ENCODE peak calls at places on chromosomes 6 and 20, in six cellular contexts. Q is IMR-90, R is fibroblast of lung, N is A549, H is SJSA1, J is adipocyte. D is an unnamed sample.

GRCh38 chr20:40744494-40745175 is 55.6 kb upstream of the MAFB start:
- DNase-seq in R (no peak), N (no peak), J (no peak), H (no peak), Q (no peak), D (no peak)

GRCh38 chr20:62122659-62123449 is 579 bp downstream of the LSM14B start:
- DNase-seq in J (peak; percentile 69), N (no peak), R (no peak), Q (no peak), H (peak; percentile 25), D (peak; percentile 81)

GRCh38 chr6:26412225-26412624 is 10.2 kb downstream of the BTN3A1 start:
- DNase-seq in H (no peak), N (no peak), Q (no peak), R (no peak), J (peak; percentile 47), D (peak; percentile 47)

GRCh38 chr6:54860739-54861138 is 14.2 kb downstream of the FAM83B start:
- DNase-seq in R (peak; percentile 67), Q (peak; percentile 72), H (peak; percentile 39), J (peak; percentile 11), N (no peak), D (peak; percentile 7)

GRCh38 chr20:6134592-6134991 is 11.8 kb upstream of the FERMT1 start:
- DNase-seq in R (no peak), H (no peak), N (no peak), J (no peak), Q (no peak), D (no peak)

GRCh38 chr20:21901470-21902275 is 196.2 kb downstream of the PAX1 start:
- DNase-seq in J (no peak), R (no peak), Q (no peak), N (no peak), H (no peak), D (no peak)

GRCh38 chr6:9979996-9980395 is 434.9 kb downstream of the TFAP2A start:
- DNase-seq in N (no peak), H (peak; percentile 85), R (no peak), J (no peak), Q (no peak), D (no peak)

GRCh38 chr6:42104095-42104806 is 38.2 kb downstream of the C6orf132 start:
- DNase-seq in N (no peak), H (no peak), J (no peak), R (peak; percentile 44), Q (no peak), D (peak; percentile 23)

GRCh38 chr6:80217799-80218198 is 111.3 kb downstream of the BCKDHB start:
- DNase-seq in H (no peak), Q (no peak), N (no peak), R (no peak), J (no peak), D (no peak)

GRCh38 chr6:134247271-134247833 is 70.6 kb downstream of the SGK1 start:
- DNase-seq in R (no peak), J (no peak), H (no peak), Q (no peak), N (no peak), D (no peak)

GRCh38 chr6:39665871-39666270 is 59.3 kb downstream of the KIF6 start:
- DNase-seq in Q (peak; percentile 4), J (peak; percentile 53), R (peak; percentile 65), H (no peak), N (no peak), D (no peak)

GRCh38 chr6:111875741-111876140 is 2.5 kb upstream of the FYN start:
- DNase-seq in H (no peak), N (no peak), J (no peak), R (no peak), Q (no peak), D (no peak)

GRCh38 chr6:160253714-160254113 is 4.9 kb downstream of the SLC22A2 start:
- DNase-seq in Q (no peak), R (no peak), H (no peak), N (no peak), J (no peak), D (no peak)

GRCh38 chr6:110560239-110561015 is 84.0 kb upstream of the SLC22A16 start:
- DNase-seq in R (no peak), Q (no peak), N (no peak), H (no peak), J (no peak), D (no peak)

GRCh38 chr6:112258636-112259336 is 4.4 kb upstream of the LAMA4 start:
- DNase-seq in N (no peak), Q (peak; percentile 57), H (no peak), R (peak; percentile 33), J (no peak), D (no peak)

GRCh38 chr20:64158346-64159285 is 5.6 kb upstream of the MYT1 start:
- DNase-seq in R (no peak), H (no peak), Q (no peak), J (no peak), N (no peak), D (no peak)

GRCh38 chr6:61586934-61587537 is 699.0 kb downstream of the KHDRBS2 start:
- DNase-seq in H (no peak), N (no peak), J (no peak), R (no peak), Q (no peak), D (no peak)

GRCh38 chr6:68128211-68128610 is 506.9 kb upstream of the ADGRB3 start:
- DNase-seq in Q (no peak), N (no peak), H (no peak), J (no peak), R (no peak), D (no peak)

GRCh38 chr6:3363296-3364025 is 93.4 kb downstream of the SLC22A23 start:
- DNase-seq in N (no peak), R (no peak), H (no peak), J (no peak), Q (no peak), D (no peak)

GRCh38 chr20:22248052-22248667 is 336.2 kb downstream of the FOXA2 start:
- DNase-seq in R (no peak), J (peak; percentile 1), Q (no peak), N (peak; percentile 24), H (peak; percentile 9), D (peak; percentile 17)

GRCh38 chr6:79215233-79215824 is 19.2 kb downstream of the HMGN3 start:
- DNase-seq in Q (no peak), R (peak; percentile 51), J (no peak), N (no peak), H (no peak), D (peak; percentile 17)

GRCh38 chr6:151067684-151068596 is 171.8 kb upstream of the AKAP12 start:
- DNase-seq in Q (peak; percentile 97), H (peak; percentile 96), R (peak; percentile 99), N (peak; percentile 74), J (peak; percentile 93), D (no peak)

GRCh38 chr6:3136361-3136760 is 17.9 kb downstream of the BPHL start:
- DNase-seq in N (no peak), J (no peak), Q (no peak), H (no peak), R (no peak), D (no peak)

GRCh38 chr6:13471184-13471583 is 16.2 kb downstream of the GFOD1 start:
- DNase-seq in Q (no peak), J (no peak), H (no peak), R (no peak), N (no peak), D (no peak)
- H3K4me1 ChIP-seq in Q (peaks cover 3% of the 10 kb centered on the region), J (peaks cover 5% of the 10 kb centered on the region), H (peaks cover 19% of the 10 kb centered on the region), R (peaks cover 15% of the 10 kb centered on the region), N (peaks cover 8% of the 10 kb centered on the region), D (peaks cover 19% of the 10 kb centered on the region)

DNA sequence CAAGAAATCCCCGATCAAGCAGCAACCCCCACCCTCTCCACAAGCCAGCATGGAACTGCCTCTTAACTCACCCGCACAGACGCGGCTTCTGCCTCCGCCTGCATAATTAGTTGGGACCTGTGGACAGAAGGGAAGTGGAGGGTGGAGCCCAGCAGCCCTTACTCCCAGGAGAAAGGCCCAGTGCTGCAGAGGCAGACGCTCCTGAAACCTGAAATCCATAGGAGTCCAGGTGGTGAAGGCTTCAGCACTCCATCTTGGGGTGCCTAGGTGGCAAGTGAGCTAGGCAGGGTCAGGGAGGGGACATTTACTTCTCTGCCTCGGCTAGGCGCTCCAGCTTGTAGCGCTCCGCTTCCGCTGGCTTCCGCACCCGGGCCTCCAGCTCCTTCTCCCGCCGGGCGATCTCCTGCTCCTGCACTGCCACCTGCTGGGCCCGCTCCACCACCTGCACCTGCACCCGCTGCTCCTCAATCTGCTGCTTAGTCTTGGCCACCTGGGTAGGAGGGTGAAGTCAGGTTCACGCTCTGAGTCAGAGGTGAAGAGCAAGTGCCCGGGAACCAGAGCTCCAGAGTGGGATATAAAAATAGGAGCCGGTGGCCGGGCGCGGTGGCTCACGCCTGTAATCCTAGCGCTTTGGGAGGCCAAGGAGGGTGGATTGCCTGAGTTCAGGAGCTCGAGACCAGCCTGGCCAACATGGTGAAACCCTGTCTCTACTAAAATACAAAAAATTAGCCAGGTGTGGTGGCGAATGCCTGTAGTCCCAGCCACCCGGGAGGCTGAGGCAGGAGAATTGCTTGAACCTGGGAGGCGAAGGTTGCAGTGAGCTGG is 10.7 kb downstream of the TUBB start:
- DNase-seq in H (no peak), J (no peak), R (peak; percentile 65), N (no peak), Q (peak; percentile 47), D (peak; percentile 43)
- H3K4me3 ChIP-seq in H (no peak overlapping the region), J (no peak overlapping the region), R (no peak overlapping the region), N (no peak overlapping the region), Q (no peak overlapping the region), D (no peak overlapping the region)

GRCh38 chr6:7114744-7115451 is 7.1 kb downstream of the RREB1 start:
- DNase-seq in Q (no peak), R (no peak), N (no peak), J (no peak), H (no peak), D (no peak)

GRCh38 chr6:7112741-7113313 is 5.1 kb downstream of the RREB1 start:
- DNase-seq in Q (no peak), J (no peak), H (no peak), N (no peak), R (no peak), D (no peak)

GRCh38 chr6:7119272-7119801 is 11.6 kb downstream of the RREB1 start:
- DNase-seq in J (no peak), H (no peak), R (no peak), Q (no peak), N (no peak), D (no peak)

GRCh38 chr6:7111095-7111690 is 3.4 kb downstream of the RREB1 start:
- DNase-seq in R (no peak), N (no peak), Q (no peak), J (no peak), H (no peak), D (no peak)

DNA sequence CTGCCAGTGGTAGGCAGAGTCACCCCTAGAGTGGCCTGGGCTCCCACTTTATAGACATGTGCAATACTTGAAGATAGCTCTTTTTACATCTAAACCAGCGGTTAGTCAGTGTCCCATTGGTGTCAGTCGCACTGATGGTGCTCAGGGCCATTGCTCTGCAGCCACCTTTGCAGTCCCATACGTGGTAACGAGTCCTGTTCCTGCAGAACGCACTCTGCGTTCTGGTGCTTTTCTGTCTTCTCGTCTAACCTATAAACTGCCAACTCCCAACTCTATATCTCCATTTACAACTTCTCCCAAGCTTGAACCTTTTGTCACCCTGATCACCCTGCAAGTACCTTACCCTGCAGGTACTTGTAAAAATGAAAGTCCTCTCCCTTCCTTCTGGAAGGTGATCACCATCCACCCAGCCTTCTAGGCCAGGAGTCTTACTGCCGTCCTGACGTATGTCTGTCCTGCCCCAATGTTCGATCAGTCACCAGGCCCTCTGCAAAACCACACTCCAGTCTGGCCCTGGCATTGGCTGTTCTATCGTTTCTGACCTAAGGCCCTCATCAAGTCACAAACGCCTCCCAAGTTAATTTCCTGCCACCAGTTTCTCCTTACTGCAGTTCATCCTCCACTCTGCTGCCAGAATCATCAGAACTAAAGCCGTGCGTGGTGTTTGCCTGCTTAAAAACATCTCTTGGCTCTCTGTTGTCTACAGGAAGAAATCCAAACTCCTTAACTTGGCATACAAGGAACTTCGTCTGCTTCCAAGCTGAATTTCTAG is 7.9 kb downstream of the RREB1 start:
- DNase-seq in Q (no peak), N (no peak), J (no peak), H (no peak), R (no peak), D (no peak)
- H3K4me1 ChIP-seq in Q (peaks cover 8% of the 10 kb centered on the region), N (peaks cover 57% of the 10 kb centered on the region), J (peaks cover 33% of the 10 kb centered on the region), H (no peaks in the 10 kb centered on the region), R (peaks cover 6% of the 10 kb centered on the region), D (no peaks in the 10 kb centered on the region)

GRCh38 chr6:52573295-52573694 is 3.6 kb downstream of the TRAM2 start:
- DNase-seq in J (peak; percentile 59), Q (no peak), N (no peak), H (peak; percentile 71), R (peak; percentile 67), D (peak; percentile 30)
- H3K4me3 ChIP-seq in J (peak overlapping the region; percentile 90), Q (peak overlapping the region; percentile 88), N (no peak overlapping the region), H (peak overlapping the region; percentile 1), R (peak overlapping the region; percentile 99), D (no peak overlapping the region)

D was measured in SJCRH30.